ENCODE peak calls at places on chromosome 3, in ten cellular contexts. Z, C, G, S, E, M, O, A, F and R are unnamed samples.

GRCh38 chr3:125115640-125116039 is 59.8 kb upstream of the HEG1 start:
- DNase-seq in O (no peak), C (no peak), G (no peak), F (peak; percentile 75), S (no peak), E (no peak), A (no peak), M (peak; percentile 93), Z (no peak), R (no peak)

GRCh38 chr3:10459954-10460754 is 45.2 kb downstream of the ATP2B2 start:
- DNase-seq in C (peak; percentile 68), G (peak; percentile 41), M (peak; percentile 87), S (no peak), Z (peak; percentile 31), E (no peak), F (no peak), A (peak; percentile 75), O (peak; percentile 47), R (peak; percentile 71)

GRCh38 chr3:115100172-115100571 is 46.9 kb downstream of the ZBTB20 start:
- DNase-seq in E (no peak), A (peak; percentile 71), Z (peak; percentile 29), F (peak; percentile 64), S (no peak), G (peak; percentile 54), C (peak; percentile 7), O (peak; percentile 23), M (peak; percentile 89), R (no peak)

GRCh38 chr3:24245056-24245455 is 249.6 kb downstream of the THRB start:
- DNase-seq in E (no peak), C (no peak), S (no peak), O (no peak), F (no peak), Z (no peak), M (no peak), A (no peak), G (no peak), R (no peak)

GRCh38 chr3:172915911-172916514 is 165.5 kb downstream of the ECT2 start:
- DNase-seq in G (no peak), A (no peak), M (no peak), E (no peak), O (no peak), S (no peak), F (no peak), C (no peak), Z (no peak), R (no peak)

GRCh38 chr3:36941658-36942057 is 3.2 kb downstream of the TRANK1 start:
- DNase-seq in O (no peak), C (no peak), G (no peak), A (no peak), F (no peak), M (peak; percentile 38), E (peak; percentile 57), S (no peak), Z (peak; percentile 40), R (no peak)

GRCh38 chr3:190514163-190515153 is 573 bp downstream of the IL1RAP start:
- DNase-seq in A (peak; percentile 70), G (peak; percentile 50), F (no peak), Z (peak; percentile 67), E (peak; percentile 69), M (peak; percentile 60), O (peak; percentile 52), S (no peak), C (peak; percentile 30), R (peak; percentile 20)

GRCh38 chr3:179330438-179330837 is 7.6 kb downstream of the ZNF639 start:
- DNase-seq in A (no peak), F (no peak), M (no peak), S (no peak), O (no peak), C (no peak), E (no peak), G (no peak), Z (no peak), R (no peak)

GRCh38 chr3:161567962-161568361 is 71.4 kb downstream of the OTOL1 start:
- DNase-seq in E (no peak), Z (no peak), M (peak; percentile 59), A (no peak), S (no peak), G (no peak), C (no peak), O (peak; percentile 71), F (peak; percentile 65), R (no peak)

GRCh38 chr3:71879089-71879488 is 94.1 kb upstream of the PROK2 start:
- DNase-seq in C (no peak), O (no peak), M (no peak), E (no peak), A (peak; percentile 2), F (no peak), S (no peak), Z (no peak), G (no peak), R (no peak)

GRCh38 chr3:169266351-169266750 is 397.2 kb downstream of the MECOM start:
- DNase-seq in O (no peak), Z (no peak), S (no peak), A (no peak), F (no peak), M (no peak), E (no peak), G (no peak), C (no peak), R (no peak)

GRCh38 chr3:118501152-118501551 is 533.5 kb downstream of the IGSF11 start:
- DNase-seq in G (peak; percentile 60), F (no peak), A (peak; percentile 22), E (no peak), S (no peak), M (peak; percentile 16), O (no peak), Z (peak; percentile 39), C (no peak), R (no peak)

GRCh38 chr3:118495243-118495642 is 539.4 kb downstream of the IGSF11 start:
- DNase-seq in C (no peak), M (no peak), Z (no peak), F (no peak), G (no peak), S (no peak), E (no peak), A (no peak), O (no peak), R (no peak)
- TF ChIP-seq CTCF in C (no peak), M (no peak), Z (no peak), F (no peak), G (no peak), S (no peak), E (no peak), A (no peak), O (no peak), R (no peak)

GRCh38 chr3:53493618-53493996 is 804 bp upstream of the CACNA1D start:
- DNase-seq in E (no peak), C (no peak), F (no peak), O (no peak), A (no peak), G (peak; percentile 58), M (no peak), Z (no peak), S (no peak), R (no peak)
- TF ChIP-seq CTCF in E (no peak), C (no peak), F (no peak), O (no peak), A (no peak), G (no peak), M (no peak), Z (no peak), S (no peak), R (no peak)

DNA sequence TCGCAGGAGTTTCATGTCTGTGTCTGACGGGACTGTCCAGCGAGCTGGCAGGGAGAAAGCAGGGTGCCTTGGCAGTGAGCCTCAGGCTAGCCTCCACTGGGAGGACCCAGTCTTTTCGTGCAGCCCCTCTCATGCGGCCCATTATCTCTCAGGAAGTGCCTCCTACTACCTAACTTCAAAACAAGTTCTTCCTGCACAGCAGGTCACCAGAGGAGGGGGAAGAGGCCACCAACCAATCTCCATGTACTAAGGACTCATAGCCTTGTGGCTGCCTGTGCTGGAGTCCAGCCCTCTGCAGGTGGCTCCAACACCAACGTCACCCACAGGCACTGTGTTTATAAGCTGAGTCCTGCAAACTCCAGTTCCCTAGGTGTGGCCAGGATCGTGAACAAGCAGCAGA is 4.8 kb downstream of the VIPR1 start:
- DNase-seq in E (no peak), Z (peak; percentile 87), O (no peak), G (peak; percentile 86), F (no peak), A (no peak), S (no peak), M (no peak), C (no peak), R (no peak)
- TF ChIP-seq CTCF in E (no peak), Z (peak; percentile 10), O (no peak), G (no peak), F (no peak), A (no peak), S (no peak), M (no peak), C (no peak), R (no peak)

DNA sequence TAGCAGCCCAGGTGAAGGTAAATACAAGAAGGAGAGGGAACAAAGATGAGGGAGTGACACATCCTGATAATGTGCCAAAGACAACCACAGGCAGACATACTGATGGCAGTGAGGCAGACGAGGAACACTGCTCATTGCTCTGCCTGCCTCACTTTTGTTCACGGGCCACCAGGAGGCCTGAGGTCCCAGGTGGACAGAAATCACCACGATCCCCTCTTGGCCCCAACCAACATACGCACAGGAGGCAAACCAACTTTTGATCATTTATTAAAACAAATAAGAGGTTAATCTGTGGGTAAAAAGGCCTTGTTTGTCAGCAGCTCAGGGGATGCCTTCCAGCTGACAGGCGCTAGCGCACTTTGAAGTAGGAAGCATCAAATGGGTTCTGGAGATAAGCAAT is 4.2 kb downstream of the ALG1L2 start:
- DNase-seq in O (no peak), C (no peak), F (no peak), Z (no peak), M (no peak), S (no peak), A (no peak), E (no peak), G (no peak), R (no peak)
- TF ChIP-seq CTCF in O (no peak), C (no peak), F (no peak), Z (no peak), M (no peak), S (no peak), A (no peak), E (no peak), G (no peak), R (no peak)

GRCh38 chr3:84974347-84974746 is 15.6 kb downstream of the CADM2 start:
- DNase-seq in O (no peak), Z (no peak), C (no peak), F (no peak), S (no peak), A (no peak), E (no peak), M (no peak), G (no peak), R (no peak)
- TF ChIP-seq CTCF in O (no peak), Z (no peak), C (no peak), F (no peak), S (no peak), A (peak; percentile 34), E (peak; percentile 46), M (no peak), G (no peak), R (no peak)